ENCODE peak calls at places on chromosomes 1 and 21, in four cellular contexts. N, T, C and A are unnamed samples.

GRCh38 chr1:221122501-221122900 is 243.3 kb downstream of the HLX start:
- DNase-seq in C (no peak), N (no peak), T (no peak), A (no peak)

GRCh38 chr1:1197551-1198422 is 8.6 kb downstream of the TNFRSF18 start:
- DNase-seq in N (no peak), T (no peak), C (no peak), A (no peak)

GRCh38 chr21:32143222-32143939 is 135.5 kb downstream of the MIS18A start:
- DNase-seq in N (no peak), C (no peak), T (no peak), A (no peak)

GRCh38 chr1:26771643-26772321 is 16.0 kb upstream of the PIGV start:
- DNase-seq in N (peak), T (no peak), C (no peak), A (no peak)

GRCh38 chr1:70993841-70994240 is 53.8 kb downstream of the PTGER3 start:
- DNase-seq in T (no peak), N (no peak), C (no peak), A (no peak)

GRCh38 chr1:147807405-147807804 is 47.0 kb upstream of the GJA5 start:
- DNase-seq in N (no peak), T (no peak), C (no peak), A (no peak)

GRCh38 chr1:27634166-27634981 is 611 bp downstream of the FGR start:
- DNase-seq in T (no peak), N (no peak), C (no peak), A (no peak)

GRCh38 chr21:36209626-36210171 is 53.1 kb downstream of the DOP1B start:
- DNase-seq in N (peak), T (peak), C (no peak), A (no peak)

GRCh38 chr1:153127296-153127695 is 14.0 kb upstream of the SPRR2F start:
- DNase-seq in T (no peak), N (no peak), C (no peak), A (no peak)

DNA sequence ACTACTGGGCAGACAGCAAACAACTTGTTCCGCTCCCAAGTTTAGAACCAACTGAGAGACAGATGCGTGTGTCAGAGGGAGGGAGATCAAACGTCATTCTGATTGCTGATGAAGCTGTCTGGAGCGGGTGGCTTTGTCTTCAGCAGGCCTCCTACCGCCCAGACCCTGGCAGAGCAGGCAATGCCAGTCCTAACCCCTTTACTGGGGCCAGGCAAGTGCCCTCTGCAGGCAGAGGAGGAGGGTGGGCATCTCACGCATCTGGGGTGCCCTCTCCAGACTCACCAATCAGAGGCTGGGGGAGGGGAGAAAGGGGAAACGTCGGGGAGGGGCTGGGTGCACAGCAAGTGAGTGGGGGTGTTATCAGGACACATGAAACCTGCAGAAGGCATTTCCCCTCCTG is 126.6 kb downstream of the ACTL8 start:
- DNase-seq in N (no peak), T (no peak), C (no peak), A (no peak)
- TF ChIP-seq SPI1 in N (no peak), T (no peak), C (no peak), A (no peak)

DNA sequence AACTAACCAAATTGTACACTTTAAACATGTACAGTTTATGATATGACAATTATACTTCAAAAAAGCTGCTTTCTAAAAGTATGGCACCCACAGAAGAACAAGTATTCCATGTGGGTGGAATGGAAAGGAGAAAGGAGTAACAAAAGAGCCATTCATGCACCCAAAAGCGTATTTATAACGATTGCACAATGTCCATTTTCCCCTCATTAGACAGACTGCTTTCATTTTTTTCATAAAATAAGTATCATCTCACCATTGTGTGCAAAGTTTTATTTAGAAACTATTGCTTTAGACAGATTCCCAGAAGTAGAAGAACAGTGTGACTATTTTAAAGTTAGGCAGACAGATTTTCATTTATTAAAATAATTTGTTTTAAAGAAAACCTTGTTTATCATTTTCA is 59.6 kb downstream of the KIAA0319L start:
- DNase-seq in C (no peak), T (no peak), N (no peak), A (no peak)
- TF ChIP-seq SPI1 in C (no peak), T (no peak), N (no peak), A (no peak)

DNA sequence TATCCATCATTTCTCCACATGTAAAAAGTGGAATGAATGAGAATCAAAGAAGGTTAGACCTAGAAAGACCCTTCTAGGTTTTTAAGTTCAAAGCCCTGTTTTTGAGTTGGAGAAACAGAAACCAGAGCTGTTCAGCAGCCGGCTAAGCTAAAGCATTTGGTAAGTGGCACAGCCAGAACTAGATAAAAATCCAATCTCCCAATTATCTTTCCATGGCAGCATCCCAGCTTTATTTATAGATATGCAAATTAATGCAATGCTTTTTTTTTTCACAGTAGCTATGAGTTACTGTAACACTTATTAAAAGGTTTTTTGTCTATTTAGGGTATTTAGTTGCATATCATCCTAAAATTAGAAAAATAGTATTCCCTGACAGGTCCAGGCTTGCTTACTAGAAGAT is 85.1 kb downstream of the NIBAN1 start:
- DNase-seq in N (no peak), C (no peak), T (no peak), A (no peak)
- TF ChIP-seq SPI1 in N (no peak), C (no peak), T (no peak), A (no peak)

DNA sequence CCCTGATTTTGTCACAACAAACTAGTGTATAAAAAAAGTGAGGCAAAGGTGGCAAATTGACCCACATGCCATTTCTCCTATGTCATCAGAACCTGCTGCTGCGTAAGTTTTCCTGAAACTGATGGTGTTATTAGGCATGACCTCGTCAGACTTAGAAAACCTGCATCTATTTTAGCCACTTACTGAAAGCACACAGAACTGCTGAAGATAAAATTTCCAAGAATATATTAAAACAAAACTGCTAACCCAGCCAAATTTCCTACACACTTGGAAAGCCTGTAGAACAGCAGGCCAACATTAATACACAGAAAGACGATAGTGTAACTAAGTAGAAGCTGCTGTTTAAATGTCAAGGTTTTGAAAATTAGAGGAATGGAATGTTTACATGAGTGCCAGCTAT is 674.5 kb upstream of the CXADR start:
- DNase-seq in T (no peak), N (no peak), C (no peak), A (no peak)
- TF ChIP-seq SPI1 in T (no peak), N (no peak), C (no peak), A (no peak)

GRCh38 chr1:109882288-109883245 is 28.1 kb upstream of the CSF1 start:
- DNase-seq in T (no peak), N (peak), C (no peak), A (no peak)
- TF ChIP-seq SPI1 in T (no peak), N (no peak), C (no peak), A (no peak)

GRCh38 chr21:29075706-29076447 is 2.4 kb upstream of the CCT8 start:
- DNase-seq in T (no peak), N (no peak), C (no peak), A (no peak)
- TF ChIP-seq SPI1 in T (no peak), N (no peak), C (no peak), A (no peak)

GRCh38 chr1:15154480-15155036 is 1.0 kb downstream of the TMEM51 start:
- DNase-seq in C (no peak), N (no peak), T (no peak), A (peak)
- TF ChIP-seq SPI1 in C (no peak), N (no peak), T (no peak), A (no peak)